ENCODE peak calls at places on chromosomes 11 and 22, in seven cellular contexts. N is stomach, C is foreskin keratinocyte, K is AG04449, F is D721Med, V is right atrium auricular region, D is kidney. H is an unnamed sample.

GRCh38 chr11:65215441-65216076 is 33.8 kb downstream of the CAPN1 start:
- DNase-seq in C (peak), F (no peak), V (no peak), N (peak), K (no peak), D (no peak), H (no peak)

GRCh38 chr11:87602776-87603175 is 565.0 kb downstream of the TMEM135 start:
- DNase-seq in N (no peak), V (no peak), F (no peak), K (no peak), C (no peak), D (no peak), H (no peak)

GRCh38 chr11:119721129-119722120 is 7.6 kb downstream of the NECTIN1 start:
- DNase-seq in N (no peak), F (no peak), D (no peak), V (no peak), K (no peak), C (no peak), H (peak)

GRCh38 chr22:17897864-17898263 is 123.6 kb upstream of the BID start:
- DNase-seq in D (no peak), F (no peak), C (no peak), K (no peak), V (no peak), N (no peak), H (no peak)

GRCh38 chr11:71447791-71448256 is 369 bp downstream of the DHCR7 start:
- DNase-seq in N (peak), F (no peak), V (no peak), K (no peak), D (no peak), C (no peak), H (no peak)

GRCh38 chr22:29342177-29342576 is 26.7 kb upstream of the RASL10A start:
- DNase-seq in F (no peak), C (no peak), D (no peak), N (no peak), K (no peak), V (no peak), H (no peak)

GRCh38 chr11:22510741-22511140 is 114.9 kb downstream of the FANCF start:
- DNase-seq in D (no peak), F (no peak), K (no peak), N (no peak), C (peak), V (no peak), H (peak)

GRCh38 chr11:112280268-112281126 is 19.8 kb upstream of the PLET1 start:
- DNase-seq in N (peak), V (peak), K (no peak), D (no peak), F (peak), C (peak), H (peak)

GRCh38 chr22:46009730-46010129 is 32.8 kb upstream of the WNT7B start:
- DNase-seq in N (no peak), D (peak), F (no peak), C (no peak), K (no peak), V (no peak), H (no peak)

GRCh38 chr11:18485905-18486528 is 30.4 kb downstream of the LDHAL6A start:
- DNase-seq in K (no peak), C (no peak), N (no peak), F (no peak), D (no peak), V (no peak), H (no peak)

GRCh38 chr11:113979427-113979826 is 4.5 kb downstream of the HTR3A start:
- DNase-seq in V (no peak), C (no peak), K (no peak), F (no peak), N (no peak), D (no peak), H (no peak)

GRCh38 chr22:17888855-17889254 is 114.6 kb upstream of the BID start:
- DNase-seq in V (no peak), K (no peak), F (no peak), C (no peak), N (no peak), D (no peak), H (no peak)

GRCh38 chr11:102611291-102611690 is 13.8 kb downstream of the MMP20 start:
- DNase-seq in F (no peak), D (no peak), V (no peak), N (no peak), C (no peak), K (no peak), H (no peak)

GRCh38 chr11:34492806-34493414 is 20.7 kb downstream of the ELF5 start:
- DNase-seq in N (peak), D (no peak), F (peak), K (no peak), V (peak), C (no peak), H (peak)

GRCh38 chr11:28581286-28582242 is 473.4 kb downstream of the METTL15 start:
- DNase-seq in N (no peak), V (no peak), D (no peak), F (no peak), C (peak), K (peak), H (peak)
- TF ChIP-seq CTCF in N (no peak), V (no peak), D (no peak), F (no peak), C (peak), K (no peak), H (peak)

GRCh38 chr22:31104869-31105268 is 2.5 kb downstream of the SELENOM start:
- DNase-seq in C (no peak), N (no peak), K (no peak), V (no peak), F (no peak), D (no peak), H (no peak)

GRCh38 chr22:31107206-31108118 is at the start of gene SELENOM:
- DNase-seq in F (peak), K (peak), N (peak), V (peak), D (peak), C (peak), H (peak)

GRCh38 chr22:31106651-31107205 is 640 bp downstream of the SELENOM start:
- DNase-seq in V (no peak), C (no peak), N (no peak), K (no peak), D (no peak), F (no peak), H (peak)

GRCh38 chr22:31105282-31105929 is 2.0 kb downstream of the SELENOM start:
- DNase-seq in C (no peak), N (no peak), K (no peak), F (no peak), D (no peak), V (no peak), H (no peak)

DNA sequence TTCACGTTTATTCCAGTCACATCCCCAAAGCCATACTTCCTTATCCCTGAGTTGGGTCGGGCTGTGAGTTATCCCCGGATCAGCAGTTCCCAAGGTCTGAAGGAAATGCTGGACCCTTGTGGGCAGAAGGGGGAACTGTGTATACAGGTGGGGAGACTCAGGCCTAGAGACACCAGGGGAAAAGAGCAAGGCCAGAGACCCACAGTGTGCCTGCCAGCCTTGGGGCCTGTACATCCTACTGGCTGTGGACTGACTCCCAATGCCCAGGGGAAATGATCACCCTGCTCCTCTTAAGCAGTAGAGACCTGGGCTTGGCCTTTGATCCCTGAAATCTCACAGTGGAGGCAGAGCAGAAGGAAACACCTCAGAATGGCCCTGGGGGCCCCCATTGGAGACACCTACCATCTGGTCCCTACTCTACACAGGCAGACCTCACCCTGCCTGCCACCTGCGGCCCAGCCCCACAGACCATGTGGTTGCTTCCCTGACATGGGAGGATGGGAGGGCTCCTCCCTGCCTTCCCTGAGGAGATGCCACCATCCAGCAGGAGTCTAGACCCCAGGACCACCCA is 1.3 kb downstream of the SELENOM start:
- DNase-seq in V (no peak), C (no peak), N (no peak), K (no peak), F (no peak), D (no peak), H (no peak)
- TF ChIP-seq CTCF in V (no peak), C (peak), N (no peak), K (no peak), F (no peak), D (no peak), H (peak)

GRCh38 chr11:11163256-11163655 is 189.8 kb downstream of the CSNK2A3 start:
- DNase-seq in N (no peak), F (no peak), D (no peak), C (no peak), V (no peak), K (no peak), H (no peak)
- TF ChIP-seq CTCF in N (no peak), F (no peak), D (peak), C (no peak), V (peak), K (peak), H (peak)

DNA sequence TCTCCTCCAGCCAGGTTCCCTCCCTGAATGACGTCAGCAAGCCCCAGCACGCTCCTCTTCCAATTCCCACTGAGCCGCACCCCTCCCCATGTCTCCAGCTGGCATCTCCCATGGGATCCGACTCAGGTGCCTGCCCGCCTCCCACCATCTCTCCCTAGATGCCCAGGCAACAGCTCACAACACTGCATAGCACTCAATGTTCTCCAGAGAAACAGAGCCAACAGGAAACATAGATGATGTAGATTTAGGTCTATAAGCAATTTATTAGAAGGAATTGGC is 532.3 kb downstream of the BRD1 start:
- DNase-seq in D (no peak), K (no peak), F (no peak), V (peak), N (peak), C (no peak), H (no peak)
- TF ChIP-seq CTCF in D (no peak), K (no peak), F (no peak), V (no peak), N (no peak), C (no peak), H (no peak)

GRCh38 chr22:31102441-31103081 is 4.8 kb downstream of the SELENOM start:
- DNase-seq in D (peak), F (no peak), V (peak), K (peak), C (no peak), N (peak), H (peak)
- TF ChIP-seq CTCF in D (no peak), F (no peak), V (no peak), K (no peak), C (no peak), N (no peak), H (no peak)

GRCh38 chr22:32203181-32204105 is 1.4 kb downstream of the RFPL2 start:
- DNase-seq in N (no peak), D (no peak), C (no peak), V (no peak), F (no peak), K (no peak), H (no peak)

GRCh38 chr22:32202539-32203180 is 2.2 kb downstream of the RFPL2 start:
- DNase-seq in N (peak), D (no peak), V (no peak), F (no peak), C (peak), K (no peak), H (peak)

GRCh38 chr22:32205974-32206773 is 1.3 kb upstream of the RFPL2 start:
- DNase-seq in D (no peak), F (no peak), C (no peak), K (no peak), N (no peak), V (no peak), H (no peak)

GRCh38 chr22:32204856-32205722 is at the start of gene RFPL2:
- DNase-seq in D (no peak), C (peak), F (peak), K (no peak), V (no peak), N (no peak), H (peak)

DNA sequence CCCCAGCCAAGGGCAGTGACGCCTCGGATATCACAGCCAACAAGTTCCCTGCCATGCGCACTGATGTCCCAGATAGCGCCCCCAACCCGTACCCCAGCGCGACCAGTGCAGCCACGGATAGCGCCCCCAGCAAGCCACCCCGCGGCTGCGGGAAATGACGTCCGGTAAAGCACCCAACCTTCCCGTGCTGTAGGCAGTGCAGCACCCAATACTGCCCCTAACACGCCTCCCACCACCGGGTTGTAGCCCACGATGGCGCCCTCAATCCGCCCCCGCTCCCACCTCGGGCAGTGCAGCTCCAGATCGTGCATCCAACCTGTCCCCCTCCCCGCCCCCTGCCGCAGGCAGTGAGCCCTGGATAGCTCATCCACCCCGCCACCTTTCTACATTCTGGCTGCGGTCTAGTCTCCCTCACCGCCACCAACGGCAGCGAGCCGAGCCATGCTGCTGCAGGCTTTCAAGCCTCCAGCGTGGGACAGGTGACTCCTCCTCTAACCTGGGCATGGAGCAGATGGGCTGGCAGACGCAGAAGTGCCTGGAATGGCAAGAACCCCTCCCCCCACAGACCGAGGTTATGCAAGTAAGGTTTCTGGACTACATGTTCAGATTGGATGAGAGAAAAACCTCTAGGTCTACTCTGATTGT is 540 bp downstream of the RFPL2 start:
- DNase-seq in F (no peak), C (no peak), N (no peak), K (no peak), V (no peak), D (no peak), H (peak)
- TF ChIP-seq CTCF in F (peak), C (no peak), N (no peak), K (no peak), V (no peak), D (no peak), H (no peak)

GRCh38 chr22:22181515-22181959 is 63.0 kb upstream of the VPREB1 start:
- DNase-seq in F (no peak), V (no peak), D (no peak), C (no peak), K (no peak), N (no peak), H (no peak)

GRCh38 chr22:22178992-22179391 is 65.6 kb upstream of the VPREB1 start:
- DNase-seq in V (no peak), K (no peak), N (no peak), C (no peak), F (no peak), D (no peak), H (no peak)

GRCh38 chr22:22179858-22180257 is 64.7 kb upstream of the VPREB1 start:
- DNase-seq in D (no peak), V (no peak), N (no peak), C (no peak), F (no peak), K (no peak), H (no peak)

GRCh38 chr22:22182218-22182989 is 62.2 kb upstream of the VPREB1 start:
- DNase-seq in F (no peak), D (no peak), N (no peak), V (no peak), K (no peak), C (no peak), H (no peak)

GRCh38 chr22:22180738-22181514 is 63.7 kb upstream of the VPREB1 start:
- DNase-seq in N (no peak), K (no peak), D (no peak), V (no peak), C (no peak), F (no peak), H (no peak)
- TF ChIP-seq CTCF in N (no peak), K (no peak), D (no peak), V (no peak), C (no peak), F (no peak), H (no peak)